ENCODE peak calls at places on chromosomes 1 and 21, in eight cellular contexts. F is T-helper 17 cell, B is amygdala, L is NT2/D1, K is T47D, M is NAMALWA, Y is progenitor cell of endocrine pancreas, C is RWPE2. U is an unnamed sample.
A peak's percentile ranks its signal among the peaks of the same experiment; 100 is the strongest.

GRCh38 chr21:15631342-15631741 is 98.4 kb upstream of the USP25 start:
- DNase-seq in Y (no peak), B (no peak), L (no peak), K (no peak), M (no peak), C (no peak), F (no peak), U (no peak)

GRCh38 chr1:85934531-85934930 is 222.0 kb downstream of the COL24A1 start:
- DNase-seq in L (no peak), B (no peak), F (no peak), Y (no peak), M (no peak), C (no peak), K (no peak), U (no peak)

GRCh38 chr21:14587266-14587665 is 41.2 kb upstream of the SAMSN1 start:
- DNase-seq in B (no peak), M (no peak), Y (no peak), C (no peak), K (no peak), L (no peak), F (no peak), U (no peak)

GRCh38 chr1:25501235-25502058 is 42.0 kb upstream of the LDLRAP1 start:
- DNase-seq in C (no peak), M (no peak), K (no peak), L (peak; percentile 75), F (peak; percentile 14), B (no peak), Y (no peak), U (no peak)

GRCh38 chr1:115029526-115029925 is at the start of gene TSHB:
- DNase-seq in C (no peak), B (no peak), Y (no peak), K (no peak), L (no peak), F (no peak), M (no peak), U (no peak)

GRCh38 chr1:186559601-186560116 is 98.7 kb upstream of the PDC start:
- DNase-seq in K (no peak), C (peak; percentile 72), L (no peak), B (no peak), F (no peak), Y (no peak), M (no peak), U (no peak)

GRCh38 chr1:64194168-64195088 is 9.0 kb upstream of the UBE2U start:
- DNase-seq in B (no peak), F (no peak), L (no peak), C (no peak), M (no peak), Y (no peak), K (no peak), U (no peak)

GRCh38 chr1:25500694-25501093 is 42.7 kb upstream of the LDLRAP1 start:
- DNase-seq in M (no peak), K (no peak), Y (no peak), F (no peak), B (no peak), C (no peak), L (no peak), U (no peak)

GRCh38 chr1:84379128-84379527 is 19.2 kb upstream of the DNASE2B start:
- DNase-seq in B (no peak), M (no peak), F (no peak), K (no peak), C (no peak), L (no peak), Y (no peak), U (no peak)

GRCh38 chr1:96565546-96565945 is 156.0 kb upstream of the PTBP2 start:
- DNase-seq in L (no peak), Y (no peak), M (no peak), F (no peak), C (no peak), B (no peak), K (no peak), U (no peak)

GRCh38 chr1:220420700-220421099 is 107.2 kb upstream of the MARK1 start:
- DNase-seq in F (no peak), M (no peak), B (no peak), Y (no peak), L (no peak), K (no peak), C (no peak), U (no peak)

GRCh38 chr1:2925291-2925690 is 96.0 kb upstream of the ACTRT2 start:
- DNase-seq in F (no peak), L (no peak), Y (no peak), M (no peak), K (no peak), C (no peak), B (no peak), U (no peak)

GRCh38 chr1:89489037-89489729 is 35.4 kb upstream of the LRRC8B start:
- DNase-seq in C (no peak), M (no peak), K (no peak), L (no peak), B (no peak), F (no peak), Y (no peak), U (no peak)

GRCh38 chr1:114330451-114330983 is 176.8 kb upstream of the SYT6 start:
- DNase-seq in K (no peak), B (no peak), F (no peak), L (no peak), M (peak; percentile 13), C (no peak), Y (no peak), U (no peak)

GRCh38 chr1:166906647-166907046 is 30.6 kb upstream of the TADA1 start:
- DNase-seq in F (no peak), Y (no peak), M (no peak), C (no peak), K (no peak), L (no peak), B (no peak), U (no peak)

GRCh38 chr1:12537906-12538461 is 80.0 kb downstream of the DHRS3 start:
- DNase-seq in M (no peak), B (no peak), C (no peak), K (no peak), L (no peak), Y (no peak), F (no peak), U (no peak)

GRCh38 chr1:22850681-22851080 is 122.0 kb downstream of the LACTBL1 start:
- DNase-seq in M (no peak), C (no peak), B (peak; percentile 77), Y (no peak), K (no peak), F (no peak), L (no peak), U (no peak)

GRCh38 chr1:161791889-161792655 is 26.0 kb downstream of the ATF6 start:
- DNase-seq in K (no peak), B (no peak), L (no peak), F (no peak), Y (no peak), C (no peak), M (no peak), U (no peak)

GRCh38 chr1:207097871-207098324 is 6.1 kb upstream of the C4BPA start:
- DNase-seq in K (no peak), M (no peak), Y (no peak), C (no peak), L (no peak), B (no peak), F (no peak), U (no peak)

GRCh38 chr1:151135433-151136385 is 10.7 kb downstream of the SEMA6C start:
- DNase-seq in B (no peak), K (no peak), L (no peak), C (no peak), Y (no peak), M (peak; percentile 10), F (no peak), U (no peak)

GRCh38 chr1:5768014-5768413 is 224.2 kb downstream of the NPHP4 start:
- DNase-seq in M (no peak), B (no peak), Y (no peak), F (no peak), K (no peak), L (no peak), C (no peak), U (no peak)

GRCh38 chr1:222697203-222697602 is 15.1 kb downstream of the AIDA start:
- DNase-seq in K (no peak), C (no peak), M (no peak), F (no peak), Y (no peak), B (no peak), L (no peak), U (no peak)

GRCh38 chr1:25715888-25716287 is 84.1 kb upstream of the SELENON start:
- DNase-seq in Y (no peak), B (no peak), F (no peak), M (no peak), C (no peak), K (no peak), L (no peak), U (no peak)

GRCh38 chr1:38991638-38992449 is 768 bp downstream of the AKIRIN1 start:
- DNase-seq in C (no peak), Y (peak; percentile 19), F (no peak), K (no peak), L (no peak), B (peak; percentile 27), M (no peak), U (no peak)

GRCh38 chr1:194866153-194866552 is 1679.7 kb upstream of the B3GALT2 start:
- DNase-seq in C (no peak), B (no peak), L (no peak), M (no peak), Y (no peak), K (no peak), F (no peak), U (no peak)

U was measured in T-helper 22 cell.